ENCODE peak calls at places on chromosomes 16 and 17, in four cellular contexts. F, H, B and I are unnamed samples.

GRCh38 chr17:38606646-38607611 is 1.2 kb upstream of the SRCIN1 start:
- DNase-seq in F (no peak), H (no peak), B (no peak), I (no peak)

GRCh38 chr16:3759736-3760135 is 42.4 kb upstream of the TRAP1 start:
- DNase-seq in F (no peak), H (no peak), B (no peak), I (no peak)

GRCh38 chr16:87325480-87325879 is 8.3 kb upstream of the C16orf95 start:
- DNase-seq in F (no peak), H (no peak), B (no peak), I (no peak)

GRCh38 chr17:55440391-55440790 is 18.8 kb upstream of the MMD start:
- DNase-seq in F (no peak), H (no peak), B (no peak), I (no peak)

GRCh38 chr17:71458322-71458721 is 662.5 kb upstream of the SOX9 start:
- DNase-seq in F (no peak), H (no peak), B (no peak), I (no peak)

GRCh38 chr16:635573-636205 is 416 bp downstream of the METTL26 start:
- DNase-seq in F (no peak), H (peak), B (no peak), I (no peak)

GRCh38 chr16:81076566-81077076 is 417 bp downstream of the C16orf46 start:
- DNase-seq in F (peak), H (peak), B (peak), I (peak)

GRCh38 chr16:67186550-67186950 is 2.8 kb upstream of the MATCAP1 start:
- DNase-seq in F (no peak), H (no peak), B (no peak), I (no peak)

GRCh38 chr16:47888734-47889133 is 267.1 kb downstream of the ABCC12 start:
- DNase-seq in F (no peak), H (no peak), B (no peak), I (no peak)

GRCh38 chr16:86072328-86073102 is 173.6 kb downstream of the IRF8 start:
- DNase-seq in F (peak), H (peak), B (peak), I (peak)

GRCh38 chr16:48609453-48610023 is 442 bp downstream of the N4BP1 start:
- DNase-seq in F (no peak), H (peak), B (no peak), I (no peak)

GRCh38 chr16:1964046-1964505 is 550 bp downstream of the RPS2 start:
- DNase-seq in F (no peak), H (no peak), B (no peak), I (no peak)

GRCh38 chr16:60413969-60414368 is 1622.3 kb downstream of the CDH8 start:
- DNase-seq in F (no peak), H (no peak), B (no peak), I (no peak)

GRCh38 chr16:63945805-63946204 is 1176.1 kb downstream of the CDH11 start:
- DNase-seq in F (no peak), H (no peak), B (no peak), I (no peak)

GRCh38 chr16:1037023-1037933 is 35.3 kb upstream of the SSTR5 start:
- DNase-seq in F (no peak), H (no peak), B (no peak), I (no peak)

DNA sequence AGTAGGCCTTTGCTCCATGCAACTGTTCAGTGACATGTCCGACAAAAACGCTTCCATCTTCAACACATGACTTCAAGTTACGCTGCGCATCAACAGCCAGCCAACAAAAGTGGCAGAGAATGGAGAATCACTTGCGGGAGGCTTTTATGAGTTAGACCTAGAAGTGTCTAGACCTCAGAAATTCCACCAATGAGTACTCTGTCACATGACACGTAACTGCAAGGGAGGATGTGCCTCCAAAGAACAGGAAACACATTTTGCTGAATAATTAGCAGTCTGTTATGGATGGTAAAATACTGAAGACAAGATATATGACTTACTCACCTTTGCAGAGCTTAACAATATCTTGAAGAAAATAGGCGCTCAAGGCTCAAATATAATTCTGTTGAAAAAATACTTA is 62.1 kb downstream of the MYO1D start:
- DNase-seq in F (no peak), H (no peak), B (no peak), I (no peak)
- TF ChIP-seq TCF7L2 in F (no peak), H (no peak), B (no peak), I (no peak)

GRCh38 chr17:57622327-57622885 is 122.7 kb downstream of the CCDC182 start:
- DNase-seq in F (no peak), H (no peak), B (no peak), I (no peak)

GRCh38 chr17:57620576-57620975 is 124.5 kb downstream of the CCDC182 start:
- DNase-seq in F (no peak), H (no peak), B (no peak), I (no peak)

GRCh38 chr17:57623620-57624019 is 121.5 kb downstream of the CCDC182 start:
- DNase-seq in F (no peak), H (no peak), B (no peak), I (no peak)

GRCh38 chr17:57624390-57624789 is 120.7 kb downstream of the CCDC182 start:
- DNase-seq in F (no peak), H (no peak), B (no peak), I (no peak)

GRCh38 chr17:57622886-57623433 is 122.1 kb downstream of the CCDC182 start:
- DNase-seq in F (no peak), H (no peak), B (no peak), I (peak)
- TF ChIP-seq TCF7L2 in F (no peak), H (no peak), B (no peak), I (no peak)

GRCh38 chr16:35102780-35103403 is 1643.5 kb downstream of the TP53TG3F start:
- DNase-seq in F (no peak), H (peak), B (peak), I (peak)
- TF ChIP-seq TCF7L2 in F (no peak), H (no peak), B (no peak), I (no peak)

GRCh38 chr17:30291571-30292489 is at the start of gene BLMH:
- DNase-seq in F (no peak), H (peak), B (no peak), I (peak)

GRCh38 chr17:30292490-30292858 is 730 bp upstream of the BLMH start:
- DNase-seq in F (no peak), H (no peak), B (no peak), I (no peak)

GRCh38 chr17:30290077-30290476 is 1.7 kb downstream of the BLMH start:
- DNase-seq in F (no peak), H (no peak), B (no peak), I (no peak)

GRCh38 chr17:30296499-30297038 is 4.8 kb upstream of the BLMH start:
- DNase-seq in F (no peak), H (no peak), B (no peak), I (no peak)

DNA sequence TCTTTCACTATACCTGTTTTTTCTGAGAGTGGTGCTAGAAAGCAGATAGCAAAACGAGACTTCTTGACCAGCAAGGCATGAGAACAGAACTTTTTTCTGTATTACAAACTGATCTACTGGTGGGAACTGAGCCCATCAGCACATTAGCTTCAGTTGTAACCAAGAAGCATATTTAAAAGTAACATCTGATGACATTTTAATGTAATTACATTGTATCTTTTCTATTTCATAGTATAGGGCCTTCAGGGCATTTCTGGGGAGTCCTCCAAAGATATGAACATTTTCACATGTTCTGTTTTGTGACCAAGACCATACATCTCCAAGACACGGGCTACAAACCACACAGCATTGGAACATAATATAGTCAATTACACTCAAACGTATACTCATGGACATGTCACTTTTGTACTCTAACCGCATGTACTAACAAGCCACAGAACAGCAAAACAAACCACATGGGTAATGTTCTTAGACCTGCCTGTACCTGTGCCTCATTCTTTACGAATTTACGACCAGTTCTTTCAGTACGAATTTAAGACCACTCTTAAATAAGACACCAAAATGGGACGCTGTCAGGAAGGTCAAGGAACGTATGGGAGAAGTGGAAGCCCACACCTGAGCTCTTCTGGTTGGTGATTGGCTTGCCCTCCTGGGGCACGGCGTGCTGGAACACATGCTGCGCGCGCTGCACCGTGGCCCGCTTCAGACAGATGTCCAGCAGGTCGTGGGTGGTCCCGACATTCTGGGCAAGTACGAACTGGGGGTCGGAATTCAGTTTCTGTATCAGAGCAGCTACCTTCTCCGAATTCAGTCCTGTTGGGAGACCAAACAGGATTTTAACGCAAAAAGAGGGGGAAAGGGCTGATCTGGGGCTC is 811 bp downstream of the BLMH start:
- DNase-seq in F (no peak), H (peak), B (no peak), I (peak)
- TF ChIP-seq TCF7L2 in F (no peak), H (no peak), B (no peak), I (no peak)

GRCh38 chr17:2059125-2059836 is 4.4 kb downstream of the HIC1 start:
- DNase-seq in F (no peak), H (no peak), B (no peak), I (no peak)
- TF ChIP-seq TCF7L2 in F (no peak), H (no peak), B (no peak), I (no peak)

DNA sequence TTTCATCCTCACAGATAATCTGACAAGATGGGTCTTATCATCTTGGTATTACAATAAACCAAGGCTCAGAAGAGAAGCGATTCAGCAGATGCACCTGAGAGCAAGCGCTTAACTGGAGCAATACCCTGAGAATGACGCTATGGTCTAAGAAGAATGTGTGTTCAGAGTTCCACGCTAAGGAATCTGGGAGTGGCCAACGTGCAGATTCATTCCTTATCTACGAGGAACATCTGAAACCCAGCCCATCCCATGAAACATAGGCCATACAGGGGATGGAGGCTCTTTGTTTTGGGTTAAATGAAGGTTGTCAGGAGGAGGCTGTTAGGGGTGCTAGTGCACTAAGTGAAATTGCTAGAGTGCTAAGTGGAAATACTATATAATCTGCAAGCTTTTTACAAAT is 28.5 kb upstream of the KDM8 start:
- DNase-seq in F (no peak), H (peak), B (no peak), I (no peak)
- TF ChIP-seq TCF7L2 in F (no peak), H (no peak), B (no peak), I (no peak)

GRCh38 chr16:55543470-55543869 is 23.0 kb upstream of the CAPNS2 start:
- DNase-seq in F (no peak), H (no peak), B (no peak), I (peak)

GRCh38 chr16:55539488-55539887 is 27.0 kb upstream of the CAPNS2 start:
- DNase-seq in F (no peak), H (no peak), B (no peak), I (no peak)

GRCh38 chr16:55542459-55543082 is 23.9 kb upstream of the CAPNS2 start:
- DNase-seq in F (no peak), H (no peak), B (no peak), I (no peak)

GRCh38 chr16:55539049-55539448 is 27.4 kb upstream of the CAPNS2 start:
- DNase-seq in F (no peak), H (no peak), B (no peak), I (no peak)

DNA sequence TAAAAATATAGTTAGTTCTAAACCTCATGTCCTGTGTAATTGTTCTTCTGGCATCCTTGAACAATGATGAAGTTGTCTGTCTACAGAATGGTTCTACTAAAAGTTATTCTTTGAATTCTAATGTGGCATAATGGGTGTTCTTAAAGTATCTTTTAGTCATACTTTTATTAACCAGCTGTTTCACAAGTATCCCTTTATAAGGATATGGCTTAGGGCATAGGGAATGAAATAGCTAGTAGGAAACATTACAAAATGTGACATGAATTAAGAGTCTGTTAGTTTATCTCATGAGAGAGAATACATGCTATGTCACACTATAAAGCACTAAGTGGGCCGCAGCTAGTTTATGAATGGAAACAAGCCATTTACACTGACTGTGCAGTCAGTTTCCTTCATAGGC is 26.3 kb upstream of the CAPNS2 start:
- DNase-seq in F (no peak), H (no peak), B (no peak), I (no peak)
- TF ChIP-seq TCF7L2 in F (no peak), H (no peak), B (no peak), I (no peak)